ENCODE peak calls at places on chromosomes 13 and 19, in eight cellular contexts. One of them, this sample, is unnamed.
A peak's percentile ranks its signal among the peaks of the same experiment; 100 is the strongest.

GRCh38 chr13:54536112-54536511 is 1507.5 kb downstream of the OLFM4 start:
- DNase-seq in stimulated activated CD4-positive, alpha-beta T cell treated with anti-CD3 and anti-CD28 coated beads, TNF-alpha, amount 100 ng/mL, for 4 hours: no peak
- DNase-seq in GDM1: no peak
- DNase-seq in stimulated activated effector memory CD8-positive, alpha-beta T cell treated with anti-CD3 and anti-CD28 coated beads, Interleukin-12 subunit alpha, Interleukin-12 subunit beta, amount 100 ng/mL, for 72 hours: no peak
- DNase-seq in AG04449: no peak
- DNase-seq in COR-L47: no peak
- DNase-seq in activated T-cell treated with anti-CD3 and anti-CD28 coated beads, Interleukin-2, amount 50 U/mL, for 72 hours: no peak
- DNase-seq in memory B cell: no peak
- DNase-seq in this sample: peak; percentile 2

GRCh38 chr19:48819366-48819816 is 8.6 kb upstream of the BCAT2 start:
- DNase-seq in memory B cell: no peak
- DNase-seq in AG04449: no peak
- DNase-seq in activated T-cell treated with anti-CD3 and anti-CD28 coated beads, Interleukin-2, amount 50 U/mL, for 72 hours: no peak
- DNase-seq in COR-L47: no peak
- DNase-seq in stimulated activated effector memory CD8-positive, alpha-beta T cell treated with anti-CD3 and anti-CD28 coated beads, Interleukin-12 subunit alpha, Interleukin-12 subunit beta, amount 100 ng/mL, for 72 hours: no peak
- DNase-seq in GDM1: no peak
- DNase-seq in stimulated activated CD4-positive, alpha-beta T cell treated with anti-CD3 and anti-CD28 coated beads, TNF-alpha, amount 100 ng/mL, for 4 hours: no peak
- DNase-seq in this sample: no peak

GRCh38 chr13:111249637-111250360 is 70.6 kb upstream of the TEX29 start:
- DNase-seq in COR-L47: no peak
- DNase-seq in AG04449: no peak
- DNase-seq in memory B cell: no peak
- DNase-seq in stimulated activated CD4-positive, alpha-beta T cell treated with anti-CD3 and anti-CD28 coated beads, TNF-alpha, amount 100 ng/mL, for 4 hours: no peak
- DNase-seq in activated T-cell treated with anti-CD3 and anti-CD28 coated beads, Interleukin-2, amount 50 U/mL, for 72 hours: no peak
- DNase-seq in stimulated activated effector memory CD8-positive, alpha-beta T cell treated with anti-CD3 and anti-CD28 coated beads, Interleukin-12 subunit alpha, Interleukin-12 subunit beta, amount 100 ng/mL, for 72 hours: no peak
- DNase-seq in GDM1: no peak
- DNase-seq in this sample: no peak

GRCh38 chr13:110902370-110902769 is 12.5 kb downstream of the ANKRD10 start:
- DNase-seq in COR-L47: no peak
- DNase-seq in stimulated activated effector memory CD8-positive, alpha-beta T cell treated with anti-CD3 and anti-CD28 coated beads, Interleukin-12 subunit alpha, Interleukin-12 subunit beta, amount 100 ng/mL, for 72 hours: no peak
- DNase-seq in activated T-cell treated with anti-CD3 and anti-CD28 coated beads, Interleukin-2, amount 50 U/mL, for 72 hours: no peak
- DNase-seq in stimulated activated CD4-positive, alpha-beta T cell treated with anti-CD3 and anti-CD28 coated beads, TNF-alpha, amount 100 ng/mL, for 4 hours: no peak
- DNase-seq in memory B cell: no peak
- DNase-seq in AG04449: no peak
- DNase-seq in GDM1: no peak
- DNase-seq in this sample: no peak

GRCh38 chr19:18500376-18500775 is 21.5 kb downstream of the ELL start:
- DNase-seq in stimulated activated CD4-positive, alpha-beta T cell treated with anti-CD3 and anti-CD28 coated beads, TNF-alpha, amount 100 ng/mL, for 4 hours: no peak
- DNase-seq in COR-L47: no peak
- DNase-seq in GDM1: no peak
- DNase-seq in AG04449: no peak
- DNase-seq in stimulated activated effector memory CD8-positive, alpha-beta T cell treated with anti-CD3 and anti-CD28 coated beads, Interleukin-12 subunit alpha, Interleukin-12 subunit beta, amount 100 ng/mL, for 72 hours: no peak
- DNase-seq in memory B cell: no peak
- DNase-seq in activated T-cell treated with anti-CD3 and anti-CD28 coated beads, Interleukin-2, amount 50 U/mL, for 72 hours: no peak
- DNase-seq in this sample: no peak

GRCh38 chr13:71817335-71817734 is 49.7 kb downstream of the DACH1 start:
- DNase-seq in stimulated activated CD4-positive, alpha-beta T cell treated with anti-CD3 and anti-CD28 coated beads, TNF-alpha, amount 100 ng/mL, for 4 hours: no peak
- DNase-seq in COR-L47: no peak
- DNase-seq in activated T-cell treated with anti-CD3 and anti-CD28 coated beads, Interleukin-2, amount 50 U/mL, for 72 hours: no peak
- DNase-seq in AG04449: no peak
- DNase-seq in GDM1: no peak
- DNase-seq in memory B cell: no peak
- DNase-seq in stimulated activated effector memory CD8-positive, alpha-beta T cell treated with anti-CD3 and anti-CD28 coated beads, Interleukin-12 subunit alpha, Interleukin-12 subunit beta, amount 100 ng/mL, for 72 hours: no peak
- DNase-seq in this sample: no peak

GRCh38 chr19:42153606-42154405 is 21.6 kb upstream of the POU2F2 start:
- DNase-seq in memory B cell: no peak
- DNase-seq in stimulated activated effector memory CD8-positive, alpha-beta T cell treated with anti-CD3 and anti-CD28 coated beads, Interleukin-12 subunit alpha, Interleukin-12 subunit beta, amount 100 ng/mL, for 72 hours: no peak
- DNase-seq in COR-L47: no peak
- DNase-seq in activated T-cell treated with anti-CD3 and anti-CD28 coated beads, Interleukin-2, amount 50 U/mL, for 72 hours: no peak
- DNase-seq in AG04449: no peak
- DNase-seq in GDM1: no peak
- DNase-seq in stimulated activated CD4-positive, alpha-beta T cell treated with anti-CD3 and anti-CD28 coated beads, TNF-alpha, amount 100 ng/mL, for 4 hours: no peak
- DNase-seq in this sample: no peak

GRCh38 chr13:67632590-67632989 is 402.5 kb upstream of the PCDH9 start:
- DNase-seq in stimulated activated effector memory CD8-positive, alpha-beta T cell treated with anti-CD3 and anti-CD28 coated beads, Interleukin-12 subunit alpha, Interleukin-12 subunit beta, amount 100 ng/mL, for 72 hours: no peak
- DNase-seq in stimulated activated CD4-positive, alpha-beta T cell treated with anti-CD3 and anti-CD28 coated beads, TNF-alpha, amount 100 ng/mL, for 4 hours: no peak
- DNase-seq in GDM1: no peak
- DNase-seq in memory B cell: no peak
- DNase-seq in COR-L47: no peak
- DNase-seq in AG04449: no peak
- DNase-seq in activated T-cell treated with anti-CD3 and anti-CD28 coated beads, Interleukin-2, amount 50 U/mL, for 72 hours: no peak
- DNase-seq in this sample: no peak

GRCh38 chr13:109918179-109918651 is 131.8 kb upstream of the IRS2 start:
- DNase-seq in memory B cell: no peak
- DNase-seq in AG04449: no peak
- DNase-seq in GDM1: no peak
- DNase-seq in stimulated activated effector memory CD8-positive, alpha-beta T cell treated with anti-CD3 and anti-CD28 coated beads, Interleukin-12 subunit alpha, Interleukin-12 subunit beta, amount 100 ng/mL, for 72 hours: no peak
- DNase-seq in COR-L47: no peak
- DNase-seq in activated T-cell treated with anti-CD3 and anti-CD28 coated beads, Interleukin-2, amount 50 U/mL, for 72 hours: no peak
- DNase-seq in stimulated activated CD4-positive, alpha-beta T cell treated with anti-CD3 and anti-CD28 coated beads, TNF-alpha, amount 100 ng/mL, for 4 hours: no peak
- DNase-seq in this sample: peak; percentile 3

GRCh38 chr13:24341439-24341838 is 32.1 kb downstream of the C1QTNF9 start:
- DNase-seq in activated T-cell treated with anti-CD3 and anti-CD28 coated beads, Interleukin-2, amount 50 U/mL, for 72 hours: no peak
- DNase-seq in memory B cell: no peak
- DNase-seq in COR-L47: no peak
- DNase-seq in GDM1: no peak
- DNase-seq in stimulated activated effector memory CD8-positive, alpha-beta T cell treated with anti-CD3 and anti-CD28 coated beads, Interleukin-12 subunit alpha, Interleukin-12 subunit beta, amount 100 ng/mL, for 72 hours: no peak
- DNase-seq in AG04449: no peak
- DNase-seq in stimulated activated CD4-positive, alpha-beta T cell treated with anti-CD3 and anti-CD28 coated beads, TNF-alpha, amount 100 ng/mL, for 4 hours: no peak
- DNase-seq in this sample: no peak

GRCh38 chr13:65917731-65918130 is 1312.4 kb downstream of the PCDH9 start:
- DNase-seq in AG04449: no peak
- DNase-seq in activated T-cell treated with anti-CD3 and anti-CD28 coated beads, Interleukin-2, amount 50 U/mL, for 72 hours: no peak
- DNase-seq in stimulated activated effector memory CD8-positive, alpha-beta T cell treated with anti-CD3 and anti-CD28 coated beads, Interleukin-12 subunit alpha, Interleukin-12 subunit beta, amount 100 ng/mL, for 72 hours: no peak
- DNase-seq in COR-L47: no peak
- DNase-seq in stimulated activated CD4-positive, alpha-beta T cell treated with anti-CD3 and anti-CD28 coated beads, TNF-alpha, amount 100 ng/mL, for 4 hours: no peak
- DNase-seq in memory B cell: no peak
- DNase-seq in GDM1: no peak
- DNase-seq in this sample: no peak

GRCh38 chr13:27309967-27310598 is 39.5 kb downstream of the RASL11A start:
- DNase-seq in activated T-cell treated with anti-CD3 and anti-CD28 coated beads, Interleukin-2, amount 50 U/mL, for 72 hours: no peak
- DNase-seq in stimulated activated effector memory CD8-positive, alpha-beta T cell treated with anti-CD3 and anti-CD28 coated beads, Interleukin-12 subunit alpha, Interleukin-12 subunit beta, amount 100 ng/mL, for 72 hours: no peak
- DNase-seq in stimulated activated CD4-positive, alpha-beta T cell treated with anti-CD3 and anti-CD28 coated beads, TNF-alpha, amount 100 ng/mL, for 4 hours: no peak
- DNase-seq in memory B cell: no peak
- DNase-seq in COR-L47: no peak
- DNase-seq in GDM1: no peak
- DNase-seq in AG04449: no peak
- DNase-seq in this sample: no peak

GRCh38 chr13:79810671-79811070 is 329.7 kb downstream of the NDFIP2 start:
- DNase-seq in memory B cell: no peak
- DNase-seq in stimulated activated CD4-positive, alpha-beta T cell treated with anti-CD3 and anti-CD28 coated beads, TNF-alpha, amount 100 ng/mL, for 4 hours: no peak
- DNase-seq in stimulated activated effector memory CD8-positive, alpha-beta T cell treated with anti-CD3 and anti-CD28 coated beads, Interleukin-12 subunit alpha, Interleukin-12 subunit beta, amount 100 ng/mL, for 72 hours: no peak
- DNase-seq in COR-L47: no peak
- DNase-seq in activated T-cell treated with anti-CD3 and anti-CD28 coated beads, Interleukin-2, amount 50 U/mL, for 72 hours: no peak
- DNase-seq in AG04449: peak; percentile 31
- DNase-seq in GDM1: no peak
- DNase-seq in this sample: no peak

GRCh38 chr19:33110201-33110910 is 21.6 kb upstream of the WDR88 start:
- DNase-seq in COR-L47: no peak
- DNase-seq in stimulated activated CD4-positive, alpha-beta T cell treated with anti-CD3 and anti-CD28 coated beads, TNF-alpha, amount 100 ng/mL, for 4 hours: no peak
- DNase-seq in activated T-cell treated with anti-CD3 and anti-CD28 coated beads, Interleukin-2, amount 50 U/mL, for 72 hours: no peak
- DNase-seq in stimulated activated effector memory CD8-positive, alpha-beta T cell treated with anti-CD3 and anti-CD28 coated beads, Interleukin-12 subunit alpha, Interleukin-12 subunit beta, amount 100 ng/mL, for 72 hours: no peak
- DNase-seq in memory B cell: no peak
- DNase-seq in AG04449: peak; percentile 21
- DNase-seq in GDM1: no peak
- DNase-seq in this sample: no peak

GRCh38 chr19:50497030-50497420 is 14.0 kb downstream of the JOSD2 start:
- DNase-seq in stimulated activated effector memory CD8-positive, alpha-beta T cell treated with anti-CD3 and anti-CD28 coated beads, Interleukin-12 subunit alpha, Interleukin-12 subunit beta, amount 100 ng/mL, for 72 hours: no peak
- DNase-seq in GDM1: no peak
- DNase-seq in stimulated activated CD4-positive, alpha-beta T cell treated with anti-CD3 and anti-CD28 coated beads, TNF-alpha, amount 100 ng/mL, for 4 hours: no peak
- DNase-seq in activated T-cell treated with anti-CD3 and anti-CD28 coated beads, Interleukin-2, amount 50 U/mL, for 72 hours: no peak
- DNase-seq in memory B cell: no peak
- DNase-seq in AG04449: no peak
- DNase-seq in COR-L47: no peak
- DNase-seq in this sample: no peak

GRCh38 chr19:52492991-52493470 is 34.4 kb upstream of the ZNF808 start:
- DNase-seq in AG04449: no peak
- DNase-seq in stimulated activated effector memory CD8-positive, alpha-beta T cell treated with anti-CD3 and anti-CD28 coated beads, Interleukin-12 subunit alpha, Interleukin-12 subunit beta, amount 100 ng/mL, for 72 hours: no peak
- DNase-seq in GDM1: no peak
- DNase-seq in COR-L47: no peak
- DNase-seq in activated T-cell treated with anti-CD3 and anti-CD28 coated beads, Interleukin-2, amount 50 U/mL, for 72 hours: no peak
- DNase-seq in memory B cell: no peak
- DNase-seq in stimulated activated CD4-positive, alpha-beta T cell treated with anti-CD3 and anti-CD28 coated beads, TNF-alpha, amount 100 ng/mL, for 4 hours: no peak
- DNase-seq in this sample: no peak

GRCh38 chr19:45779231-45780145 is 2.8 kb downstream of the DMPK start:
- DNase-seq in stimulated activated CD4-positive, alpha-beta T cell treated with anti-CD3 and anti-CD28 coated beads, TNF-alpha, amount 100 ng/mL, for 4 hours: peak; percentile 71
- DNase-seq in activated T-cell treated with anti-CD3 and anti-CD28 coated beads, Interleukin-2, amount 50 U/mL, for 72 hours: peak; percentile 97
- DNase-seq in memory B cell: peak; percentile 90
- DNase-seq in COR-L47: peak; percentile 35
- DNase-seq in stimulated activated effector memory CD8-positive, alpha-beta T cell treated with anti-CD3 and anti-CD28 coated beads, Interleukin-12 subunit alpha, Interleukin-12 subunit beta, amount 100 ng/mL, for 72 hours: peak; percentile 97
- DNase-seq in GDM1: peak; percentile 52
- DNase-seq in AG04449: no peak
- DNase-seq in this sample: no peak

GRCh38 chr19:11125994-11126685 is 29.4 kb downstream of the SPC24 start:
- DNase-seq in AG04449: no peak
- DNase-seq in GDM1: peak; percentile 14
- DNase-seq in stimulated activated effector memory CD8-positive, alpha-beta T cell treated with anti-CD3 and anti-CD28 coated beads, Interleukin-12 subunit alpha, Interleukin-12 subunit beta, amount 100 ng/mL, for 72 hours: peak; percentile 86
- DNase-seq in activated T-cell treated with anti-CD3 and anti-CD28 coated beads, Interleukin-2, amount 50 U/mL, for 72 hours: peak; percentile 81
- DNase-seq in COR-L47: peak; percentile 60
- DNase-seq in memory B cell: peak; percentile 80
- DNase-seq in stimulated activated CD4-positive, alpha-beta T cell treated with anti-CD3 and anti-CD28 coated beads, TNF-alpha, amount 100 ng/mL, for 4 hours: peak; percentile 49
- DNase-seq in this sample: peak; percentile 47

GRCh38 chr13:64912141-64912540 is 2318.0 kb downstream of the PCDH9 start:
- DNase-seq in COR-L47: no peak
- DNase-seq in stimulated activated CD4-positive, alpha-beta T cell treated with anti-CD3 and anti-CD28 coated beads, TNF-alpha, amount 100 ng/mL, for 4 hours: no peak
- DNase-seq in GDM1: no peak
- DNase-seq in AG04449: peak; percentile 52
- DNase-seq in activated T-cell treated with anti-CD3 and anti-CD28 coated beads, Interleukin-2, amount 50 U/mL, for 72 hours: no peak
- DNase-seq in stimulated activated effector memory CD8-positive, alpha-beta T cell treated with anti-CD3 and anti-CD28 coated beads, Interleukin-12 subunit alpha, Interleukin-12 subunit beta, amount 100 ng/mL, for 72 hours: no peak
- DNase-seq in memory B cell: no peak
- DNase-seq in this sample: no peak

GRCh38 chr19:5026706-5027273 is 57.9 kb downstream of the KDM4B start:
- DNase-seq in GDM1: no peak
- DNase-seq in stimulated activated effector memory CD8-positive, alpha-beta T cell treated with anti-CD3 and anti-CD28 coated beads, Interleukin-12 subunit alpha, Interleukin-12 subunit beta, amount 100 ng/mL, for 72 hours: no peak
- DNase-seq in AG04449: no peak
- DNase-seq in stimulated activated CD4-positive, alpha-beta T cell treated with anti-CD3 and anti-CD28 coated beads, TNF-alpha, amount 100 ng/mL, for 4 hours: no peak
- DNase-seq in COR-L47: no peak
- DNase-seq in memory B cell: no peak
- DNase-seq in activated T-cell treated with anti-CD3 and anti-CD28 coated beads, Interleukin-2, amount 50 U/mL, for 72 hours: no peak
- DNase-seq in this sample: no peak

GRCh38 chr13:27171244-27171829 is at the start of gene USP12:
- DNase-seq in stimulated activated CD4-positive, alpha-beta T cell treated with anti-CD3 and anti-CD28 coated beads, TNF-alpha, amount 100 ng/mL, for 4 hours: peak; percentile 41
- DNase-seq in activated T-cell treated with anti-CD3 and anti-CD28 coated beads, Interleukin-2, amount 50 U/mL, for 72 hours: peak; percentile 54
- DNase-seq in memory B cell: no peak
- DNase-seq in stimulated activated effector memory CD8-positive, alpha-beta T cell treated with anti-CD3 and anti-CD28 coated beads, Interleukin-12 subunit alpha, Interleukin-12 subunit beta, amount 100 ng/mL, for 72 hours: no peak
- DNase-seq in GDM1: peak; percentile 58
- DNase-seq in COR-L47: peak; percentile 48
- DNase-seq in AG04449: no peak
- DNase-seq in this sample: no peak

GRCh38 chr13:91302070-91302469 is 45.4 kb upstream of the MIR17HG start:
- DNase-seq in activated T-cell treated with anti-CD3 and anti-CD28 coated beads, Interleukin-2, amount 50 U/mL, for 72 hours: no peak
- DNase-seq in AG04449: no peak
- DNase-seq in stimulated activated CD4-positive, alpha-beta T cell treated with anti-CD3 and anti-CD28 coated beads, TNF-alpha, amount 100 ng/mL, for 4 hours: no peak
- DNase-seq in stimulated activated effector memory CD8-positive, alpha-beta T cell treated with anti-CD3 and anti-CD28 coated beads, Interleukin-12 subunit alpha, Interleukin-12 subunit beta, amount 100 ng/mL, for 72 hours: no peak
- DNase-seq in COR-L47: no peak
- DNase-seq in memory B cell: no peak
- DNase-seq in GDM1: no peak
- DNase-seq in this sample: no peak

GRCh38 chr19:9406798-9407352 is 28.5 kb downstream of the ZNF266 start:
- DNase-seq in stimulated activated effector memory CD8-positive, alpha-beta T cell treated with anti-CD3 and anti-CD28 coated beads, Interleukin-12 subunit alpha, Interleukin-12 subunit beta, amount 100 ng/mL, for 72 hours: no peak
- DNase-seq in COR-L47: peak; percentile 79
- DNase-seq in AG04449: peak; percentile 12
- DNase-seq in activated T-cell treated with anti-CD3 and anti-CD28 coated beads, Interleukin-2, amount 50 U/mL, for 72 hours: peak; percentile 36
- DNase-seq in memory B cell: peak; percentile 14
- DNase-seq in stimulated activated CD4-positive, alpha-beta T cell treated with anti-CD3 and anti-CD28 coated beads, TNF-alpha, amount 100 ng/mL, for 4 hours: peak; percentile 21
- DNase-seq in GDM1: no peak
- DNase-seq in this sample: peak; percentile 56

GRCh38 chr13:48393030-48393697 is 19.7 kb downstream of the LPAR6 start:
- DNase-seq in activated T-cell treated with anti-CD3 and anti-CD28 coated beads, Interleukin-2, amount 50 U/mL, for 72 hours: no peak
- DNase-seq in GDM1: no peak
- DNase-seq in stimulated activated effector memory CD8-positive, alpha-beta T cell treated with anti-CD3 and anti-CD28 coated beads, Interleukin-12 subunit alpha, Interleukin-12 subunit beta, amount 100 ng/mL, for 72 hours: no peak
- DNase-seq in AG04449: no peak
- DNase-seq in COR-L47: no peak
- DNase-seq in stimulated activated CD4-positive, alpha-beta T cell treated with anti-CD3 and anti-CD28 coated beads, TNF-alpha, amount 100 ng/mL, for 4 hours: no peak
- DNase-seq in memory B cell: no peak
- DNase-seq in this sample: no peak

GRCh38 chr13:46184277-46184699 is 2.3 kb upstream of the LCP1 start:
- DNase-seq in stimulated activated effector memory CD8-positive, alpha-beta T cell treated with anti-CD3 and anti-CD28 coated beads, Interleukin-12 subunit alpha, Interleukin-12 subunit beta, amount 100 ng/mL, for 72 hours: peak; percentile 88
- DNase-seq in GDM1: peak; percentile 74
- DNase-seq in AG04449: no peak
- DNase-seq in COR-L47: no peak
- DNase-seq in activated T-cell treated with anti-CD3 and anti-CD28 coated beads, Interleukin-2, amount 50 U/mL, for 72 hours: peak; percentile 84
- DNase-seq in memory B cell: peak; percentile 77
- DNase-seq in stimulated activated CD4-positive, alpha-beta T cell treated with anti-CD3 and anti-CD28 coated beads, TNF-alpha, amount 100 ng/mL, for 4 hours: peak; percentile 55
- DNase-seq in this sample: no peak